ENCODE peak calls at places on chromosomes 2 and 18, in six cellular contexts. W, J, G, U, L and X are unnamed samples.

GRCh38 chr2:176562359-176563043 is 293.3 kb downstream of the MTX2 start:
- DNase-seq in W (no peak), J (no peak), G (no peak), U (no peak), L (no peak), X (no peak)

GRCh38 chr2:112891333-112891950 is 19.5 kb upstream of the IL37 start:
- DNase-seq in W (no peak), J (no peak), G (no peak), U (no peak), L (no peak), X (no peak)

GRCh38 chr2:45946023-45946422 is 294.5 kb downstream of the PRKCE start:
- DNase-seq in W (no peak), J (no peak), G (no peak), U (no peak), L (no peak), X (no peak)

GRCh38 chr2:128390256-128390990 is 71.8 kb upstream of the HS6ST1 start:
- DNase-seq in W (no peak), J (no peak), G (no peak), U (no peak), L (no peak), X (no peak)

GRCh38 chr2:5673148-5673860 is 18.9 kb upstream of the SOX11 start:
- DNase-seq in W (no peak), J (peak), G (no peak), U (no peak), L (no peak), X (peak)

GRCh38 chr2:201149064-201149820 is 33.3 kb downstream of the CFLAR start:
- DNase-seq in W (peak), J (no peak), G (no peak), U (no peak), L (no peak), X (no peak)

GRCh38 chr2:237694423-237695194 is 67.2 kb downstream of the LRRFIP1 start:
- DNase-seq in W (no peak), J (no peak), G (no peak), U (no peak), L (no peak), X (no peak)

GRCh38 chr2:209834767-209835166 is 63.1 kb downstream of the UNC80 start:
- DNase-seq in W (no peak), J (no peak), G (no peak), U (no peak), L (no peak), X (no peak)

GRCh38 chr18:77134611-77135010 is 2.0 kb upstream of the MBP start:
- DNase-seq in W (no peak), J (no peak), G (no peak), U (no peak), L (no peak), X (no peak)

GRCh38 chr18:41324020-41324791 is 630.8 kb upstream of the PIK3C3 start:
- DNase-seq in W (no peak), J (no peak), G (no peak), U (no peak), L (no peak), X (no peak)

GRCh38 chr2:179954026-179954425 is 53.1 kb downstream of the CWC22 start:
- DNase-seq in W (peak), J (no peak), G (no peak), U (no peak), L (no peak), X (no peak)

GRCh38 chr2:159051656-159052055 is 83.2 kb downstream of the TANC1 start:
- DNase-seq in W (no peak), J (no peak), G (no peak), U (no peak), L (no peak), X (no peak)

GRCh38 chr2:191797937-191798873 is 48.7 kb downstream of the CAVIN2 start:
- DNase-seq in W (no peak), J (no peak), G (no peak), U (no peak), L (no peak), X (no peak)

GRCh38 chr2:223897669-223898314 is 47.3 kb downstream of the WDFY1 start:
- DNase-seq in W (no peak), J (no peak), G (no peak), U (no peak), L (no peak), X (no peak)

GRCh38 chr2:189002079-189002478 is 27.9 kb downstream of the COL3A1 start:
- DNase-seq in W (no peak), J (no peak), G (no peak), U (no peak), L (no peak), X (no peak)

GRCh38 chr18:48902023-48902855 is 48.5 kb downstream of the SMAD7 start:
- DNase-seq in W (peak), J (peak), G (no peak), U (no peak), L (peak), X (no peak)

GRCh38 chr18:22171839-22172582 is 2.6 kb downstream of the GATA6 start:
- DNase-seq in W (no peak), J (no peak), G (no peak), U (no peak), L (no peak), X (no peak)

GRCh38 chr2:144143294-144144092 is 376.4 kb downstream of the ZEB2 start:
- DNase-seq in W (no peak), J (no peak), G (no peak), U (no peak), L (no peak), X (no peak)

GRCh38 chr2:204533629-204534370 is 11.5 kb upstream of the PARD3B start:
- DNase-seq in W (no peak), J (no peak), G (no peak), U (no peak), L (no peak), X (no peak)

GRCh38 chr2:226256237-226256636 is 543.4 kb downstream of the IRS1 start:
- DNase-seq in W (no peak), J (no peak), G (no peak), U (no peak), L (no peak), X (no peak)

GRCh38 chr2:731711-732110 is 54.5 kb upstream of the TMEM18 start:
- DNase-seq in W (no peak), J (peak), G (no peak), U (no peak), L (no peak), X (no peak)

GRCh38 chr2:60604665-60605064 is 51.2 kb upstream of the BCL11A start:
- DNase-seq in W (no peak), J (no peak), G (no peak), U (no peak), L (no peak), X (no peak)

GRCh38 chr2:158923180-158923594 is 45.3 kb upstream of the TANC1 start:
- DNase-seq in W (no peak), J (peak), G (no peak), U (no peak), L (no peak), X (peak)

GRCh38 chr2:221153226-221153625 is 418.9 kb downstream of the EPHA4 start:
- DNase-seq in W (no peak), J (no peak), G (no peak), U (no peak), L (no peak), X (no peak)

GRCh38 chr18:63951302-63951705 is 2.2 kb downstream of the HMSD start:
- DNase-seq in W (no peak), J (no peak), G (no peak), U (no peak), L (no peak), X (no peak)

GRCh38 chr18:60130289-60130688 is 230.5 kb downstream of the PMAIP1 start:
- DNase-seq in W (no peak), J (no peak), G (no peak), U (no peak), L (peak), X (no peak)

GRCh38 chr2:101829018-101829396 is 131.5 kb downstream of the MAP4K4 start:
- DNase-seq in W (no peak), J (no peak), G (no peak), U (no peak), L (no peak), X (no peak)

GRCh38 chr2:26671691-26672090 is 20.8 kb upstream of the KCNK3 start:
- DNase-seq in W (no peak), J (no peak), G (no peak), U (no peak), L (no peak), X (no peak)

GRCh38 chr2:5845798-5846197 is 153.6 kb downstream of the SOX11 start:
- DNase-seq in W (no peak), J (no peak), G (no peak), U (no peak), L (no peak), X (no peak)

GRCh38 chr18:23378470-23378764 is 74.7 kb upstream of the RIOK3 start:
- DNase-seq in W (no peak), J (no peak), G (no peak), U (no peak), L (no peak), X (no peak)

GRCh38 chr2:161947394-161947793 is 126.6 kb downstream of the DPP4 start:
- DNase-seq in W (no peak), J (no peak), G (no peak), U (no peak), L (no peak), X (no peak)
- TF ChIP-seq GABPA in W (no peak), J (no peak), G (no peak), U (no peak), L (no peak), X (no peak)

GRCh38 chr2:138324068-138324771 is 177.3 kb upstream of the SPOPL start:
- DNase-seq in W (peak), J (no peak), G (no peak), U (no peak), L (no peak), X (no peak)

GRCh38 chr2:138319616-138320015 is 182.0 kb upstream of the SPOPL start:
- DNase-seq in W (no peak), J (no peak), G (no peak), U (no peak), L (no peak), X (no peak)

GRCh38 chr2:138323382-138324067 is 178.0 kb upstream of the SPOPL start:
- DNase-seq in W (no peak), J (no peak), G (no peak), U (no peak), L (no peak), X (no peak)

GRCh38 chr2:138321458-138321857 is 180.1 kb upstream of the SPOPL start:
- DNase-seq in W (no peak), J (no peak), G (no peak), U (no peak), L (no peak), X (no peak)
- TF ChIP-seq GABPA in W (no peak), J (no peak), G (no peak), U (no peak), L (no peak), X (no peak)

DNA sequence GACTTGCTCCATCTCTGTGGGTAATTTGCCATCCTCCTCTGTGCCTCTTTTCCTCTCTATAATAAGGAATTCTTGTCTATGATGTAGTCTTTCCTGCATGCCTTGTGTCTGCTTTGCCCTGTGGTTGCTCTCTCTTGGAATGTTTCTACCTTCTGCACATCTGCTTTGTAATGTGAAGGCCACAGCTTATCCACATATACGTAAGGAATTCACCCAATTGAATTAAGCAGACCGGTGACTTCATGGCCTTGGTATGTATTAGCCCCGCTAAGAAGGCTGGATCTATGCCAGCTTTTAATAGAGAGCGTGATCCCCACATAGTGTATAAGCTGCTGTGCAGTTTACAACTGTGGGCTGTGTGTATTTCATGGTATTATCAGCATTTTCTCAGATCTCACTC is 274.7 kb downstream of the RNF144A start:
- DNase-seq in W (peak), J (no peak), G (no peak), U (no peak), L (no peak), X (no peak)
- TF ChIP-seq GABPA in W (no peak), J (peak), G (no peak), U (no peak), L (no peak), X (no peak)

GRCh38 chr18:39620551-39621168 is 2055.1 kb upstream of the CELF4 start:
- DNase-seq in W (peak), J (no peak), G (no peak), U (no peak), L (no peak), X (no peak)

GRCh38 chr18:39627936-39628335 is 2062.3 kb upstream of the CELF4 start:
- DNase-seq in W (no peak), J (no peak), G (no peak), U (no peak), L (no peak), X (no peak)

GRCh38 chr18:39622431-39622830 is 2056.8 kb upstream of the CELF4 start:
- DNase-seq in W (no peak), J (no peak), G (no peak), U (no peak), L (no peak), X (no peak)

DNA sequence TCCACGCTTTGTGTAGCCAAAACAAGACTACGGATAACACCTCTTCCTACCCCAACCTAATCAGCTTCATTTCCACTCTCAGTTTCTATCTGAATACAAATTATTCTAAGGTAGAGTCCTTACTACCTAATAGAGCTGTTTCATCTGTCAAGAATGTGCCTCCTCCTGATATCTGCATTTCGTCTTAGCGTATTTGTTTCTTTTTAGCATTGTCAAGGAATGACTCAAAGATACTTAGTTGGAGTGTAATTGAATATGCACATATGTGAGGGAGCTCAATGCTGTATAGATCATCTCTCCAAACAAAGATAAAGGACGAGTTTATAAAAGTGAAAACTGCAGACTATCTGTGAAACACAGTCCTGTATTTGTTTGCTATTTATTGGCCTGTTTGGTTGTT is 2059.3 kb upstream of the CELF4 start:
- DNase-seq in W (no peak), J (no peak), G (no peak), U (no peak), L (no peak), X (peak)
- TF ChIP-seq GABPA in W (no peak), J (no peak), G (no peak), U (no peak), L (no peak), X (no peak)

GRCh38 chr2:241994086-241994485 is 124.6 kb downstream of the RTP5 start:
- DNase-seq in W (no peak), J (no peak), G (no peak), U (no peak), L (no peak), X (no peak)

GRCh38 chr2:241991236-241991635 is 121.7 kb downstream of the RTP5 start:
- DNase-seq in W (no peak), J (no peak), G (no peak), U (no peak), L (no peak), X (no peak)

GRCh38 chr2:241993386-241994005 is 124.0 kb downstream of the RTP5 start:
- DNase-seq in W (no peak), J (no peak), G (no peak), U (no peak), L (no peak), X (no peak)

GRCh38 chr2:241994556-241995213 is 125.2 kb downstream of the RTP5 start:
- DNase-seq in W (no peak), J (no peak), G (no peak), U (no peak), L (no peak), X (no peak)

DNA sequence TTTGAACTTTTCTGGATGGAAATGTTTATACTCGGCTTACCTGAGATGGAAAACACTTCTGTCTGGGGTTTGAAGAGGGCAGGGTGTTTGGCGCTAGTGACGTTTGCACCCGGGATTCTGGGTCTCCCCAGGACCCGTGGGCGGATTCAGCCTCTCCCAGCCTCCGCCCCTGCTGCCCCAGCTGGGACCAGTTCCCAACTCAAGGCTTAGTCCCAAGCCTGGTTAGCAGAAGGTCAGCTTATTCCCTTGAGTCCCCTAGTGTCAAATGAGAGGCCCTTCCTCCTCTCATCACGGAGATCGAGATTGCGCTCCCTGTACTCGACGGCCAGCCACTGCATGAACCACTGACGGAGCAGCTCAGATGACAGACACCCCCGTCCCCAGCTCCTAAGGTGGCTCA is 123.2 kb downstream of the RTP5 start:
- DNase-seq in W (no peak), J (no peak), G (no peak), U (no peak), L (no peak), X (no peak)
- TF ChIP-seq GABPA in W (no peak), J (no peak), G (no peak), U (no peak), L (no peak), X (no peak)

GRCh38 chr2:168530980-168531379 is 74.9 kb downstream of the CERS6 start:
- DNase-seq in W (no peak), J (no peak), G (no peak), U (no peak), L (no peak), X (no peak)

GRCh38 chr2:168529900-168530561 is 74.0 kb downstream of the CERS6 start:
- DNase-seq in W (no peak), J (peak), G (no peak), U (no peak), L (no peak), X (no peak)

GRCh38 chr2:168528016-168528415 is 71.9 kb downstream of the CERS6 start:
- DNase-seq in W (no peak), J (no peak), G (no peak), U (no peak), L (no peak), X (no peak)

GRCh38 chr2:168528469-168528868 is 72.4 kb downstream of the CERS6 start:
- DNase-seq in W (no peak), J (no peak), G (no peak), U (no peak), L (no peak), X (no peak)

DNA sequence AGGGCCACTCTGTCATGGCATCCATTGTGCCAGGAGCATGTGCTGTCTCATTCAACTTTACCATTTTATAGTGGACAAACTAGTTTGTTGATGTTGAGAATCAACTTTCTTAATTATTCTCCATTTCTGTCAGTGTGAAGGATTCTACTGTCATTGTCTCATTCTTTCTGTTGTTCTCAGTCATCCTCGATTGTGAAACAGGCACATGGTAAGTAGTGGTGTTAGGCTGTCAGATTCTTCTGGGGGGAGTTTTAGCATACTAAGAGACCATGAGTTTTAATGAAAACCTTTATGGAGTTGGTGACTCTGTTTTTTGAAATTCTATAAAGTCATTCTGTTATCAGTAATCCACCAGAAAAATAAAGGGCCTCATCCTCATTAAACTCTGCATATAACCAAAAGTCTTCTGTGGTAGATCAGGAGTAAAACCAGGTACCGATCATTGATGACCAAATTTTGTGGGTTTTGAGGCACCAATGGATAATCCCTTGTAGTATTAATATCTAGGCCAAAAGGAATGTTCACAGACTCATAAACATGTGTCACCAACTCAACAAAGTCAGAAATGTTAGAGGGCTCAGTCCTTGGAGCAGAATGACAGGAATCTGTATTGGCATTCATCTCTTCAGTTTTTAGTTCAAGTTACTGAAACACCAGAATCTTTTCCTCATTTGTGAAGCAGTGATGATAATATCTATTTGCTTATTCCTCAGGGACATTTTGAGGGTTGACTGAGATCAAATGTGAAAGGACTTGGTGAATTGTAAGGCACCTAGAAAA is 73.2 kb downstream of the CERS6 start:
- DNase-seq in W (no peak), J (no peak), G (no peak), U (no peak), L (no peak), X (no peak)
- TF ChIP-seq GABPA in W (no peak), J (no peak), G (no peak), U (no peak), L (no peak), X (no peak)

GRCh38 chr2:17617955-17618354 is 77.5 kb downstream of the VSNL1 start:
- DNase-seq in W (no peak), J (no peak), G (no peak), U (no peak), L (no peak), X (no peak)

GRCh38 chr2:17617508-17617907 is 77.0 kb downstream of the VSNL1 start:
- DNase-seq in W (no peak), J (no peak), G (no peak), U (no peak), L (no peak), X (no peak)

GRCh38 chr2:17620841-17621240 is 80.3 kb downstream of the VSNL1 start:
- DNase-seq in W (no peak), J (no peak), G (no peak), U (no peak), L (no peak), X (no peak)

GRCh38 chr2:17621781-17622180 is 81.3 kb downstream of the VSNL1 start:
- DNase-seq in W (no peak), J (no peak), G (no peak), U (no peak), L (no peak), X (no peak)

DNA sequence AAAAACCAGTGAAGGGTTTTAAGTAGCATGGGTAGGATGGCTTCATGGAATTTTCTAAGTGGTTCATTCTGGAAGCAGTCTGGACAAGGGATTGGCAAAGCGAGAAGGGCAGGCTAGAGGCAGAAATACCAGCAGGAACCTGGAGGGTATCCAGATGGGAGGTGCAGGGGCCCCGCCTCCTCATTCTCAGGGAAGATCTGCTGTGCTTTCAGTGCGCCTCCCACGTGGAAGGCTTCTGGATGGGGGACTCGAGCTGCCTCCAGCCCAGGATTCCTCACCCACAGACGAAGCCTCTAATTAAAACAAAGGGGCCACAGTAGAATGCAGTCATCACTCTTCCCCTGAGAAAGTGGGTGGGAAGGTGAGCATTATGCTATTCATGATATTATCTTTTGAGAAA is 79.8 kb downstream of the VSNL1 start:
- DNase-seq in W (no peak), J (no peak), G (no peak), U (no peak), L (no peak), X (no peak)
- TF ChIP-seq GABPA in W (no peak), J (no peak), G (no peak), U (no peak), L (no peak), X (no peak)